ENCODE peak calls at places on chromosome 2, in eight cellular contexts. Z is cardiac muscle cell, F is heart left ventricle, X is choroid plexus epithelial cell, Y is GM10248, M is cardiac fibroblast, H is IMR-90, R is fibroblast of pulmonary artery. U is an unnamed sample.

GRCh38 chr2:43218550-43219382 is 7.6 kb downstream of the ZFP36L2 start:
- DNase-seq in H (peak; percentile 10), X (peak; percentile 19), Y (no peak), M (peak; percentile 39), Z (peak; percentile 85), F (peak; percentile 75), R (peak; percentile 18), U (no peak)

GRCh38 chr2:167692191-167692590 is 555.2 kb downstream of the STK39 start:
- DNase-seq in X (peak; percentile 12), Z (no peak), M (peak; percentile 38), Y (no peak), F (no peak), H (no peak), R (no peak), U (no peak)

GRCh38 chr2:56191617-56192016 is 7.8 kb downstream of the CCDC85A start:
- DNase-seq in X (peak; percentile 57), Y (no peak), R (peak; percentile 67), H (peak; percentile 4), M (peak; percentile 77), Z (peak; percentile 45), F (peak; percentile 28), U (no peak)

GRCh38 chr2:120852200-120852815 is 116.6 kb downstream of the GLI2 start:
- DNase-seq in M (no peak), X (no peak), F (no peak), H (no peak), Y (no peak), R (no peak), Z (no peak), U (no peak)

GRCh38 chr2:16021611-16022363 is 81.4 kb downstream of the MYCN start:
- DNase-seq in Z (no peak), M (no peak), Y (no peak), F (no peak), X (no peak), H (no peak), R (no peak), U (no peak)

GRCh38 chr2:232207174-232207573 is 171.4 kb upstream of the ALPP start:
- DNase-seq in F (no peak), M (no peak), Z (no peak), Y (no peak), H (no peak), X (no peak), R (no peak), U (no peak)

GRCh38 chr2:161824226-161824625 is 200.0 kb downstream of the SLC4A10 start:
- DNase-seq in X (no peak), R (no peak), F (no peak), Y (no peak), Z (no peak), M (no peak), H (no peak), U (no peak)

GRCh38 chr2:233098615-233099014 is 38.5 kb downstream of the INPP5D start:
- DNase-seq in R (peak; percentile 15), Y (no peak), M (peak; percentile 17), X (peak; percentile 45), H (peak; percentile 5), F (peak; percentile 42), Z (peak; percentile 53), U (no peak)

GRCh38 chr2:48674933-48675332 is 57.3 kb downstream of the GTF2A1L start:
- DNase-seq in F (no peak), H (no peak), Y (no peak), R (no peak), Z (no peak), X (no peak), M (no peak), U (no peak)

GRCh38 chr2:98908909-98909308 is 27.1 kb downstream of the CRACDL start:
- DNase-seq in X (peak; percentile 59), F (no peak), R (peak; percentile 49), H (peak; percentile 52), Z (no peak), Y (no peak), M (peak; percentile 73), U (no peak)

GRCh38 chr2:204315236-204315662 is 230.0 kb upstream of the PARD3B start:
- DNase-seq in X (no peak), Z (no peak), M (no peak), Y (no peak), F (no peak), H (peak; percentile 32), R (peak; percentile 20), U (no peak)

GRCh38 chr2:100744589-100744988 is 75.3 kb upstream of the NPAS2 start:
- DNase-seq in H (peak; percentile 65), X (peak; percentile 81), F (no peak), M (peak; percentile 61), Y (peak; percentile 20), Z (no peak), R (peak; percentile 41), U (no peak)

GRCh38 chr2:147008481-147008880 is 836.3 kb upstream of the ACVR2A start:
- DNase-seq in X (peak; percentile 33), R (no peak), Y (no peak), H (no peak), Z (no peak), F (no peak), M (peak; percentile 19), U (no peak)

GRCh38 chr2:100796499-100797100 is 23.3 kb upstream of the NPAS2 start:
- DNase-seq in F (no peak), R (peak; percentile 68), Z (no peak), X (no peak), M (peak; percentile 67), H (no peak), Y (no peak), U (no peak)

GRCh38 chr2:213317929-213318328 is 33.7 kb downstream of the SPAG16 start:
- DNase-seq in M (peak; percentile 48), R (peak; percentile 64), X (peak; percentile 92), H (peak; percentile 83), F (no peak), Y (no peak), Z (no peak), U (no peak)

GRCh38 chr2:8550481-8550880 is 131.4 kb upstream of the ID2 start:
- DNase-seq in F (no peak), M (no peak), Y (no peak), X (no peak), H (no peak), Z (no peak), R (no peak), U (no peak)

GRCh38 chr2:207643892-207644291 is 18.7 kb upstream of the METTL21A start:
- DNase-seq in Y (no peak), R (no peak), M (no peak), X (no peak), F (no peak), Z (no peak), H (no peak), U (no peak)

GRCh38 chr2:226799211-226799975 is at the start of gene IRS1:
- DNase-seq in R (peak; percentile 86), M (peak; percentile 81), X (peak; percentile 91), H (peak; percentile 79), Z (peak; percentile 92), Y (peak; percentile 67), F (peak; percentile 87), U (peak; percentile 62)
- TF ChIP-seq CTCF in R (no peak), M (no peak), X (peak; percentile 31), H (peak; percentile 62), Z (no peak), Y (peak; percentile 59), F (peak; percentile 54), U (peak; percentile 62)

GRCh38 chr2:50606860-50607259 is 425.1 kb downstream of the NRXN1 start:
- DNase-seq in Y (no peak), R (peak; percentile 8), M (no peak), H (no peak), Z (no peak), F (no peak), X (peak; percentile 25), U (no peak)
- TF ChIP-seq CTCF in Y (no peak), R (peak; percentile 38), M (no peak), H (no peak), Z (peak; percentile 7), F (no peak), X (peak; percentile 49), U (peak; percentile 24)

DNA sequence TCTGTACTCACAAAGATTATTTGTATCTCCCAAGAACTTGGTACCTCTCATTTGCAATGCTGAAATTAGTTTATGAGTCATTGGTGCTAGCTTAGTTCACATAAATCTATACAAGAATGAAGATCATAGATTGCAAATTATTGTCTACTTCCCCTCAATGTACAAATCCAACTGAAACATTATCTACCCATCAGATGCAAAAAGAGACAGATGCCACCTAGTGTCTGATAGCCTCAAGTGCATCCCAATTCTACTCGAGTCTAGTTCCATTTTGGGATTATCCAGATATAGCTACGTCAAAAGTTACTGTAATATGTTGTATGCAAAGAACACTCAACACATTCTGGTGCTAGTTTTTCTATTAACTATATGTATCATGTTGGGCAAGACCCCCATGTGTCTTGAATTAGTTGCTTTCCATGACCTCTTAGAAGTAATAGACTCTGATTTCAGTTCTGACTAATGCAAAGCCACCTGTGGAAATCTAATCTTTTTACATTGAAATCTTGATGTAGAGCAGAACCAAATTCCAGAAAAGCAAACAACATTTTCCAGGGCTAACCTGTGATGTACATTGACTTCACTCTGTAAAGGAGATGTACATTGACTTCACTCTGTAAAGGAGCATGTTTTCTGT is 210.0 kb downstream of the RBM43 start:
- DNase-seq in F (no peak), R (peak; percentile 74), Z (peak; percentile 39), M (peak; percentile 75), H (peak; percentile 67), Y (peak; percentile 29), X (peak; percentile 80), U (no peak)
- TF ChIP-seq CTCF in F (peak; percentile 84), R (peak; percentile 91), Z (peak; percentile 83), M (peak; percentile 84), H (peak; percentile 71), Y (peak; percentile 64), X (peak; percentile 85), U (peak; percentile 79)

GRCh38 chr2:151634726-151635467 is 99.4 kb downstream of the NEB start:
- DNase-seq in M (peak; percentile 35), Y (no peak), X (no peak), R (no peak), F (no peak), H (peak; percentile 2), Z (no peak), U (no peak)

GRCh38 chr2:151637284-151637781 is 96.9 kb downstream of the NEB start:
- DNase-seq in R (no peak), H (no peak), Y (no peak), M (no peak), X (no peak), Z (no peak), F (no peak), U (no peak)

GRCh38 chr2:151630372-151630771 is 103.9 kb downstream of the NEB start:
- DNase-seq in Z (no peak), X (no peak), Y (no peak), H (no peak), M (no peak), R (no peak), F (no peak), U (no peak)

GRCh38 chr2:151638188-151638933 is 95.9 kb downstream of the NEB start:
- DNase-seq in H (no peak), M (no peak), R (no peak), Z (no peak), X (peak; percentile 31), Y (peak; percentile 27), F (no peak), U (no peak)

DNA sequence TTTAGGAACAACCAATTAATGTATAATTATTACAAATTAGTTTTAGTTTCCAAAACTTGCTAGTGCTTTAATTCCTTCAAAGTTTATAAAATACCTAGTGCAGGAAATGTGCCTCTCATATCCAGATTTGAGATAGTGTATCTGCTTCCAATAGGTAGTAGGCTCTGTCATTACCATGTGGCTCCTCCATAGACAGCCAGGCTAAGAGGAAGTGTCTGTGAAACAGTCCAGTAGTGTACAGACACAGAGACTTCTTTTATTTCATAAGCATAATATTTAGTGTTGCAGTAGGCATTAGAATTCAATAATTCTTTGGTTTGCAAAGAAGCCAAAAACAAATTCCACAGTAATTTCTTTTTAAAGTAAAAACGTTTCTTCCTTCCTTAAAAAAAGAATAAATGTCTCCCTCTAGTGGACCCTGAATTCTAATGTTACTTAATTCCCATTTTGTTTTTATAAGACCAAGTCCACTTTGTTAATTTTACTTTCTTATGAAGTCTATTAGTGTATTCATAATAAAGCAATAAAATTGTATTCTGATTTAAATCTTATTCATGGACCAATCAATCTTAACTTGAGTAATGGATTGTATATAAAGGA is 101.2 kb downstream of the NEB start:
- DNase-seq in X (peak; percentile 52), R (peak; percentile 45), H (peak; percentile 22), Y (no peak), M (peak; percentile 49), Z (no peak), F (no peak), U (no peak)
- TF ChIP-seq CTCF in X (peak; percentile 45), R (peak; percentile 40), H (peak; percentile 36), Y (peak; percentile 20), M (peak; percentile 23), Z (peak; percentile 36), F (peak; percentile 26), U (peak; percentile 61)